ENCODE peak calls at places on chromosomes 5 and 9, in ten cellular contexts. X is AG09309, N is foreskin fibroblast, Y is sigmoid colon, C is B cell, E is A549, A is fibroblast of mammary gland, Z is right lobe of liver, L is fibroblast of pulmonary artery, G is spleen. F is an unnamed sample.

GRCh38 chr5:178205010-178205748 is 846 bp downstream of the HNRNPAB start:
- DNase-seq in X (no peak), N (peak), Y (peak), C (peak), E (peak), A (peak), Z (peak), L (peak), G (peak), F (peak)

GRCh38 chr9:80503692-80504400 is 932.1 kb downstream of the TLE4 start:
- DNase-seq in X (no peak), N (no peak), Y (no peak), C (no peak), E (no peak), A (no peak), Z (no peak), L (no peak), G (no peak), F (no peak)

GRCh38 chr9:37471942-37472679 is 6.9 kb upstream of the ZBTB5 start:
- DNase-seq in X (peak), N (peak), Y (no peak), C (no peak), E (peak), A (peak), Z (no peak), L (peak), G (no peak), F (no peak)

GRCh38 chr5:159978358-159978757 is 30.6 kb upstream of the TTC1 start:
- DNase-seq in X (no peak), N (no peak), Y (no peak), C (no peak), E (no peak), A (no peak), Z (no peak), L (no peak), G (no peak), F (no peak)

GRCh38 chr5:72244862-72245371 is 75.1 kb downstream of the MRPS27 start:
- DNase-seq in X (peak), N (peak), Y (no peak), C (no peak), E (peak), A (peak), Z (no peak), L (peak), G (no peak), F (peak)

GRCh38 chr9:130172858-130173461 is 756 bp downstream of the NCS1 start:
- DNase-seq in X (no peak), N (no peak), Y (peak), C (peak), E (peak), A (no peak), Z (no peak), L (no peak), G (no peak), F (peak)

GRCh38 chr5:37840036-37840909 is at the start of gene GDNF:
- DNase-seq in X (no peak), N (peak), Y (peak), C (peak), E (peak), A (peak), Z (peak), L (peak), G (no peak), F (peak)

GRCh38 chr9:82105729-82106128 is 117.2 kb downstream of the SPATA31D1 start:
- DNase-seq in X (no peak), N (no peak), Y (no peak), C (no peak), E (no peak), A (no peak), Z (peak), L (no peak), G (no peak), F (no peak)

GRCh38 chr9:128917151-128917849 is 3.5 kb upstream of the PHYHD1 start:
- DNase-seq in X (no peak), N (peak), Y (peak), C (no peak), E (no peak), A (peak), Z (peak), L (peak), G (no peak), F (no peak)

GRCh38 chr5:53151713-53152458 is 42.3 kb upstream of the MOCS2 start:
- DNase-seq in X (peak), N (peak), Y (no peak), C (no peak), E (no peak), A (peak), Z (no peak), L (peak), G (no peak), F (no peak)

GRCh38 chr9:12785251-12785880 is 10.5 kb downstream of the LURAP1L start:
- DNase-seq in X (no peak), N (no peak), Y (peak), C (no peak), E (no peak), A (peak), Z (no peak), L (no peak), G (no peak), F (no peak)

GRCh38 chr5:147339313-147339712 is 104.5 kb downstream of the STK32A start:
- DNase-seq in X (no peak), N (no peak), Y (no peak), C (no peak), E (no peak), A (no peak), Z (no peak), L (no peak), G (no peak), F (no peak)
- TF ChIP-seq CTCF in X (no peak), N (no peak), Y (no peak), C (no peak), E (no peak), A (no peak), Z (no peak), L (no peak), G (no peak), F (no peak)

GRCh38 chr9:135975834-135976233 is 14.7 kb upstream of the UBAC1 start:
- DNase-seq in X (no peak), N (no peak), Y (no peak), C (no peak), E (peak), A (no peak), Z (no peak), L (no peak), G (no peak), F (no peak)

GRCh38 chr9:135976531-135976930 is 15.4 kb upstream of the UBAC1 start:
- DNase-seq in X (no peak), N (no peak), Y (no peak), C (no peak), E (no peak), A (no peak), Z (no peak), L (no peak), G (no peak), F (no peak)

GRCh38 chr9:135971892-135972291 is 10.7 kb upstream of the UBAC1 start:
- DNase-seq in X (no peak), N (no peak), Y (peak), C (no peak), E (peak), A (no peak), Z (peak), L (no peak), G (no peak), F (no peak)

GRCh38 chr9:135973276-135974219 is 12.4 kb upstream of the UBAC1 start:
- DNase-seq in X (no peak), N (no peak), Y (no peak), C (no peak), E (no peak), A (no peak), Z (no peak), L (peak), G (peak), F (no peak)

GRCh38 chr9:135974220-135974573 is 13.0 kb upstream of the UBAC1 start:
- DNase-seq in X (no peak), N (no peak), Y (no peak), C (no peak), E (no peak), A (no peak), Z (no peak), L (no peak), G (no peak), F (no peak)
- TF ChIP-seq CTCF in X (no peak), N (no peak), Y (no peak), C (no peak), E (no peak), A (peak), Z (no peak), L (peak), G (no peak), F (no peak)

GRCh38 chr5:43469671-43470396 is 13.8 kb downstream of the TMEM267 start:
- DNase-seq in X (no peak), N (no peak), Y (no peak), C (no peak), E (no peak), A (no peak), Z (no peak), L (no peak), G (no peak), F (no peak)
- TF ChIP-seq CTCF in X (no peak), N (no peak), Y (no peak), C (no peak), E (no peak), A (no peak), Z (peak), L (no peak), G (no peak), F (no peak)

DNA sequence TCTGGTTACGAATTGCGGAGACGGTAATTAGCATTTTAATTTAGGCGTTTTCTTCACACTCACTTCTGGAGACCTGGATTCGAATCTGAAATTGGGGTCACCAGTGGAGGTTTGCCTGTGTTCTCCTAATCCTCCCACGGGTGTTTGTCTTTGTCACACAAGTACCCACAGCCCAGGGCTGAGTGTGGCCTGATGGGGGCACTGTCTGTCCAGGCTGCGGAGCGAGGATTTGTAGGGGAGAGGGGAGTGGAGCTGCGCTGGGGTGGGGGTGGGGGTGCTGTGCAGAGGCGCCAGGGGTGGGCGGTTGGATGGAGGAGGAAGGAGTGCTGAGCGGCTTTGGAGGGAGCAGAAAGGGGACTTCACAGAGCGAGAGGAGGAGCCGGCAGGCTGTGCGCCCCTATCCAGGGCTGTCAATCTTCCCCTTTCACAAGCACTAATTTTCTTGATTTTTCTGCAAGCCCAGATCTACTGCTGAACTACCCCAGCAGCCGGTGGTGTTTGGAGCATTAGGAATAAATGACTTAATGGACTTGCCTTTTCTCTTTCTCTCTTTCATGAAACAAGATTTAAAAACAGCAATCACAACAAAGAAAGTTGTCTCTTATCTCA is 53.1 kb downstream of the TSPAN17 start:
- DNase-seq in X (no peak), N (no peak), Y (no peak), C (no peak), E (peak), A (no peak), Z (no peak), L (peak), G (no peak), F (peak)
- TF ChIP-seq CTCF in X (peak), N (no peak), Y (no peak), C (no peak), E (peak), A (peak), Z (no peak), L (peak), G (no peak), F (peak)

DNA sequence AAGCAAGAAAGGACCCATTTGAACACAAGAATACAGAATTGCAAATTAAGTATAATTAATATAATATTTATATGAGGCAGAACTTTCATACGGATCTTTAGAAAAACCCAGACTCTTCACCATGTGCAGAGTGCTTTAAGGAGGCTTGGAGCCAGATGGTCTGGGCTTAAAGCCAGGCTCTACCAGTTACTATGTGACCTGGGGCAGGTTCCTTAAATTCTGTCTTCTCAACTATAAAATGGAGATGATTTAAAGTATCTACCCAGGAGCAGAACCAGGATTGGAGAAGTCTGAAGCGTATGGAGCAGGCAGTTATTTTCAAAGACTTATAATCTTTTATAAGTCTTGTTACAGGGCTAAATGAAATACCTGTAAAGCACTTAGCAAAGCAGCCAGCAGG is 202.1 kb downstream of the TSSK1B start:
- DNase-seq in X (no peak), N (no peak), Y (no peak), C (no peak), E (no peak), A (peak), Z (peak), L (no peak), G (no peak), F (no peak)
- TF ChIP-seq CTCF in X (no peak), N (no peak), Y (no peak), C (no peak), E (no peak), A (no peak), Z (no peak), L (no peak), G (no peak), F (no peak)